ENCODE peak calls at places on chromosome 7, in nine cellular contexts. Y, V, U, F, W, K, Q, E and A are unnamed samples. For H3K4me1, the result is how much of the 10 kb centered on the place peaks cover.

GRCh38 chr7:93551063-93551895 is 23.2 kb downstream of the CALCR start:
- DNase-seq in U (peak), F (peak), Y (no peak), W (peak), K (peak), V (peak), E (no peak), Q (no peak), A (peak)

GRCh38 chr7:106064836-106065559 is 47.1 kb downstream of the SYPL1 start:
- DNase-seq in V (peak), Y (peak), K (peak), U (peak), F (peak), W (no peak), Q (peak), E (peak), A (peak)

GRCh38 chr7:156470399-156471320 is 169.9 kb upstream of the RNF32 start:
- DNase-seq in F (no peak), V (no peak), Q (no peak), Y (no peak), K (no peak), E (no peak), W (no peak), U (no peak), A (no peak)

GRCh38 chr7:116180302-116180701 is 30.0 kb upstream of the TES start:
- DNase-seq in F (peak), V (peak), K (peak), W (peak), Y (no peak), E (no peak), Q (no peak), U (peak), A (peak)

GRCh38 chr7:151686826-151687225 is 167.1 kb upstream of the RHEB start:
- DNase-seq in U (no peak), Y (no peak), E (no peak), W (no peak), K (no peak), F (no peak), Q (no peak), V (no peak), A (no peak)

GRCh38 chr7:116984917-116985316 is 31.6 kb downstream of the ST7 start:
- DNase-seq in W (no peak), E (no peak), Q (no peak), Y (no peak), U (peak), F (no peak), K (peak), V (peak), A (peak)

GRCh38 chr7:18577096-18577771 is 81.7 kb downstream of the HDAC9 start:
- DNase-seq in E (no peak), K (no peak), U (no peak), Q (no peak), W (no peak), V (no peak), F (no peak), Y (no peak), A (no peak)

GRCh38 chr7:117202511-117202910 is 120.3 kb downstream of the WNT2 start:
- DNase-seq in V (no peak), Y (no peak), E (no peak), K (no peak), Q (no peak), F (no peak), W (no peak), U (peak), A (no peak)

GRCh38 chr7:2033586-2034135 is 199.1 kb downstream of the MAD1L1 start:
- DNase-seq in V (no peak), Y (peak), E (peak), U (no peak), W (no peak), Q (no peak), K (no peak), F (no peak), A (no peak)

GRCh38 chr7:66082886-66083415 is 7.3 kb downstream of the ASL start:
- DNase-seq in E (no peak), F (no peak), W (no peak), V (no peak), Q (no peak), K (no peak), Y (no peak), U (no peak), A (no peak)

GRCh38 chr7:506391-506831 is 13.2 kb downstream of the PDGFA start:
- DNase-seq in W (no peak), E (peak), F (no peak), Y (peak), U (no peak), V (no peak), K (no peak), Q (peak), A (no peak)

GRCh38 chr7:133702903-133703302 is 424.2 kb upstream of the LRGUK start:
- DNase-seq in F (no peak), K (no peak), Q (no peak), E (no peak), W (no peak), Y (no peak), U (no peak), V (no peak), A (no peak)

GRCh38 chr7:43479042-43479441 is 103.9 kb upstream of the STK17A start:
- DNase-seq in U (peak), Q (no peak), V (no peak), K (peak), F (no peak), E (no peak), Y (no peak), W (no peak), A (no peak)

GRCh38 chr7:29239638-29240037 is 45.1 kb downstream of the CHN2 start:
- DNase-seq in K (no peak), Y (no peak), V (peak), E (no peak), W (no peak), Q (no peak), F (no peak), U (peak), A (no peak)

GRCh38 chr7:157016352-157017041 is 6.0 kb upstream of the MNX1 start:
- DNase-seq in F (no peak), Q (no peak), W (no peak), U (no peak), V (no peak), Y (no peak), E (no peak), K (no peak), A (no peak)

GRCh38 chr7:112985377-112985987 is 101.1 kb downstream of the GPR85 start:
- DNase-seq in U (peak), W (no peak), F (no peak), Q (peak), Y (no peak), K (no peak), V (no peak), E (no peak), A (no peak)

GRCh38 chr7:26155531-26156375 is 3.8 kb downstream of the NFE2L3 start:
- DNase-seq in V (no peak), F (no peak), W (no peak), E (no peak), K (peak), Y (no peak), U (peak), Q (no peak), A (peak)

GRCh38 chr7:81525901-81526300 is 243.9 kb downstream of the HGF start:
- DNase-seq in Y (no peak), K (no peak), Q (no peak), U (no peak), V (no peak), F (no peak), W (no peak), E (no peak), A (no peak)

GRCh38 chr7:151131622-151132293 is 35.7 kb downstream of the GBX1 start:
- DNase-seq in Q (no peak), K (no peak), E (no peak), V (no peak), Y (peak), W (no peak), F (no peak), U (no peak), A (no peak)

GRCh38 chr7:71272509-71273214 is 140.7 kb downstream of the GALNT17 start:
- DNase-seq in U (no peak), Y (no peak), K (no peak), Q (no peak), E (no peak), W (no peak), F (no peak), V (no peak), A (no peak)

GRCh38 chr7:137453356-137453755 is 109.8 kb upstream of the PTN start:
- DNase-seq in U (no peak), K (no peak), V (no peak), W (no peak), E (no peak), Q (no peak), Y (no peak), F (no peak), A (no peak)

GRCh38 chr7:140654661-140655060 is 14.0 kb upstream of the DENND2A start:
- DNase-seq in W (no peak), K (no peak), Q (peak), V (no peak), Y (no peak), F (no peak), E (no peak), U (no peak), A (no peak)

GRCh38 chr7:78769551-78770101 is 683.8 kb downstream of the MAGI2 start:
- DNase-seq in Q (no peak), K (no peak), E (no peak), U (no peak), Y (no peak), F (no peak), W (peak), V (no peak), A (no peak)

GRCh38 chr7:139734395-139734794 is 43.4 kb downstream of the HIPK2 start:
- DNase-seq in W (no peak), V (no peak), Q (no peak), K (no peak), E (no peak), Y (no peak), U (peak), F (no peak), A (peak)

GRCh38 chr7:47757946-47758371 is 176.0 kb upstream of the TNS3 start:
- DNase-seq in W (no peak), U (no peak), K (no peak), V (no peak), Q (no peak), F (no peak), Y (peak), E (peak), A (peak)

GRCh38 chr7:18504965-18505364 is 9.4 kb downstream of the HDAC9 start:
- DNase-seq in Y (no peak), W (no peak), K (no peak), F (no peak), V (no peak), Q (no peak), U (no peak), E (no peak), A (no peak)

GRCh38 chr7:27238979-27239779 is 3.4 kb upstream of the EVX1 start:
- DNase-seq in W (no peak), Y (no peak), V (no peak), K (no peak), U (no peak), F (no peak), E (no peak), Q (no peak), A (no peak)

GRCh38 chr7:134704827-134705226 is 58.2 kb downstream of the BPGM start:
- DNase-seq in V (no peak), W (no peak), Q (no peak), F (no peak), U (no peak), K (no peak), Y (no peak), E (no peak), A (no peak)

GRCh38 chr7:139730746-139731612 is 46.8 kb downstream of the HIPK2 start:
- DNase-seq in Y (peak), Q (no peak), K (no peak), W (no peak), U (peak), V (no peak), E (peak), F (no peak), A (no peak)

GRCh38 chr7:117005449-117005848 is 52.1 kb downstream of the ST7 start:
- DNase-seq in W (no peak), K (no peak), U (no peak), E (no peak), V (no peak), Q (no peak), Y (no peak), F (no peak), A (no peak)

GRCh38 chr7:23373151-23374004 is 74.2 kb downstream of the MALSU1 start:
- DNase-seq in V (no peak), K (no peak), Y (no peak), F (no peak), W (no peak), E (no peak), U (peak), Q (no peak), A (no peak)

GRCh38 chr7:11469028-11469718 is 362.8 kb downstream of the THSD7A start:
- DNase-seq in W (no peak), U (no peak), Y (no peak), V (no peak), F (no peak), E (no peak), K (no peak), Q (no peak), A (no peak)

GRCh38 chr7:6658618-6659345 is 21.7 kb downstream of the ZNF316 start:
- DNase-seq in V (no peak), W (no peak), K (no peak), U (no peak), F (no peak), E (no peak), Q (no peak), Y (no peak), A (no peak)

GRCh38 chr7:105438254-105438653 is 49.5 kb upstream of the SRPK2 start:
- DNase-seq in Q (no peak), V (no peak), U (no peak), Y (no peak), F (no peak), W (no peak), E (no peak), K (no peak), A (no peak)

GRCh38 chr7:24349339-24349738 is 65.3 kb downstream of the NPY start:
- DNase-seq in E (no peak), Q (no peak), K (no peak), Y (no peak), V (no peak), U (no peak), F (no peak), W (no peak), A (no peak)

GRCh38 chr7:15560968-15561367 is 847 bp downstream of the AGMO start:
- DNase-seq in E (no peak), Y (no peak), U (no peak), W (no peak), F (no peak), K (no peak), V (no peak), Q (no peak), A (no peak)
- H3K27ac ChIP-seq in E (peak), Y (peak), U (no peak), W (no peak), F (no peak), K (no peak), V (peak), Q (peak), A (no peak)

GRCh38 chr7:55063036-55063435 is 44.2 kb downstream of the EGFR start:
- DNase-seq in K (no peak), W (no peak), F (no peak), U (no peak), E (no peak), V (no peak), Y (no peak), Q (no peak), A (no peak)

GRCh38 chr7:55065079-55065478 is 46.3 kb downstream of the EGFR start:
- DNase-seq in Y (no peak), F (peak), E (no peak), Q (peak), K (no peak), V (peak), U (peak), W (no peak), A (no peak)

GRCh38 chr7:55062106-55062499 is 43.3 kb downstream of the EGFR start:
- DNase-seq in U (no peak), W (no peak), Q (no peak), E (no peak), Y (no peak), K (no peak), V (no peak), F (no peak), A (no peak)

GRCh38 chr7:55065511-55066229 is 46.9 kb downstream of the EGFR start:
- DNase-seq in E (no peak), K (peak), V (peak), F (peak), W (no peak), U (peak), Y (no peak), Q (no peak), A (no peak)

GRCh38 chr7:55063633-55064032 is 44.8 kb downstream of the EGFR start:
- DNase-seq in V (no peak), Y (no peak), U (peak), E (no peak), W (no peak), F (no peak), K (no peak), Q (no peak), A (no peak)
- H3K4me1 ChIP-seq in V (half or more), Y (half or more), U (under half), E (under half), W (under half), F (half or more), K (under half), Q (half or more), A (under half)

GRCh38 chr7:129370812-129371211 is 63.4 kb upstream of the STRIP2 start:
- DNase-seq in V (no peak), Q (no peak), U (peak), Y (no peak), W (no peak), E (no peak), F (no peak), K (no peak), A (peak)

GRCh38 chr7:129367349-129367699 is 66.9 kb upstream of the STRIP2 start:
- DNase-seq in Q (no peak), V (no peak), E (no peak), Y (no peak), W (no peak), U (no peak), F (no peak), K (no peak), A (no peak)

GRCh38 chr7:129368389-129368986 is 65.7 kb upstream of the STRIP2 start:
- DNase-seq in V (no peak), Q (no peak), W (no peak), K (no peak), U (no peak), F (no peak), Y (no peak), E (no peak), A (no peak)

GRCh38 chr7:129362528-129362927 is 71.7 kb upstream of the STRIP2 start:
- DNase-seq in K (no peak), W (no peak), F (no peak), V (no peak), Y (no peak), U (no peak), E (no peak), Q (no peak), A (peak)

GRCh38 chr7:129367700-129368388 is 66.4 kb upstream of the STRIP2 start:
- DNase-seq in Y (peak), U (peak), K (peak), V (peak), E (peak), F (peak), Q (peak), W (peak), A (peak)
- H3K4me3 ChIP-seq in Y (peak), U (peak), K (no peak), V (no peak), E (no peak), F (no peak), Q (peak), W (no peak), A (peak)

DNA sequence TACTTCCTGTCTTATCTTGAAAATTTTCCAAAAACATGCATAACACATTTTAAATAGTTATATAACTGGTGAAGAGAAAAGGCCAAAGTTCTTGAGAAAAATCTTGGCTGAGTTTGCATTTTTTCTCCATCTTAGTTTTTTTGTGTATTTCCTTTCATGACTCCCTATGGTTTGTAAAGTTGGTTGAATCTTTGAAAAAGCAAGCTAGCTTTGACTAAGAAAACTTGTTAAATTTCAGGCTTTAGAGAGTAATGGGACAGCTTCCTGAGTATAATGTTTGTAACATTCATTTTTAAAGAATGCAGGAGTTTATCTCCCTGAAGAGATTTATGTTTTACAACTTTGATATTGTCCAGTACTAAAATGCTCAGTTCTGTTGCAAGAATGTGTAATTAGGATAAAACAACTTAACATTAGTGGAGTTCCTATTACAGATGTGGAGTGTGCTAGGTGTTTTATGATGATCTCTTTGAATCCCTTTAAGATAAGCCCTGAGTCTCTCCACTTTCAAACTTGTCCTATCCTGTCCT is 11.1 kb upstream of the HERPUD2 start:
- DNase-seq in E (no peak), Q (no peak), W (no peak), U (no peak), K (no peak), V (no peak), F (no peak), Y (no peak), A (no peak)
- H3K27ac ChIP-seq in E (no peak), Q (no peak), W (no peak), U (no peak), K (no peak), V (no peak), F (no peak), Y (peak), A (no peak)

GRCh38 chr7:76273503-76273902 is 29.0 kb upstream of the HSPB1 start:
- DNase-seq in Y (no peak), K (no peak), F (no peak), V (no peak), Q (no peak), U (no peak), W (no peak), E (no peak), A (no peak)
- H3K4me1 ChIP-seq in Y (under half), K (under half), F (under half), V (under half), Q (under half), U (under half), W (under half), E (under half), A (under half)

DNA sequence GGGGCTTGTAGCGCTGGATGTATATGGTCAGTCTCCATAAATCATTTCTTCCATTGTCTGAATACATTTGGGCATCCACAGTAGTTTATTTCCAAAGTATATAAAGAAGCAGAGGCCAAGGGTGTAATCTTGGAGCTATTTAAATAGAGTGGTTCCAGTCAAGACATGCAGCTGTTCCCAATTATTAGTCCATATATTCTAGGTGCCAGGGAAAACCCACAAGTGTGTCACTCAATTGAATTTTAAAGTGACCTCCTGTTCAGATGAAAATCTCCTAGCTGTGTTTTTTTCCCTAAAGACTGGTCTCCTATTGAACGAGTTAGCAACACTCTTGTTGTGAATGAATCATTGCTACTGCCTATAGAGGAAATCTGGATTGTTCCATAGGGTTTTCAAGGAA is 260.2 kb upstream of the BMPER start:
- DNase-seq in W (no peak), K (no peak), Q (no peak), U (no peak), V (no peak), Y (no peak), F (no peak), E (no peak), A (no peak)
- H3K4me3 ChIP-seq in W (no peak), K (no peak), Q (no peak), U (no peak), V (no peak), Y (no peak), F (no peak), E (no peak), A (no peak)

GRCh38 chr7:90736968-90737939 is 141.1 kb downstream of the CDK14 start:
- DNase-seq in Q (no peak), W (no peak), Y (no peak), E (no peak), U (no peak), V (no peak), K (no peak), F (no peak), A (peak)
- H3K27ac ChIP-seq in Q (no peak), W (no peak), Y (no peak), E (no peak), U (no peak), V (no peak), K (no peak), F (no peak), A (no peak)

DNA sequence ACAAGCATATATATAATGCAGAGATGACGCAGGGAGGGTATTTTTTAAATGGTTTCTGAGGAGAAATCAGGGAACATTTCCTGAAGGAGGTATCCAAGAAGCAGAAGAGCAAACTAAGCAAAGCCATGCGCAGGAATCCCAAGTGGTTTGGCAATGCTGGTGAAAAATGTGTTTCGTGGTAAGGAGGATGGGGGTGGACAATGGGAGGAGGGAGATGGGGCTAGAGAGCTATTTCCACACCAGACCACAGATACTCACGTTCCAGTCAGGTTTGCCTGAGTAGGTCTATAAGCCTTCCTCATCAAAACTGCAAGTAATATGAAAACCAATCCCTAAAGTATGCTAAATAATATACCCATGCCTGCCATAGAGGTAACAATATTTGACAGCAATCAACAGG is 223.7 kb upstream of the MKLN1 start:
- DNase-seq in Y (no peak), W (no peak), Q (no peak), K (no peak), V (no peak), U (peak), E (no peak), F (no peak), A (no peak)
- H3K4me1 ChIP-seq in Y (half or more), W (under half), Q (half or more), K (under half), V (under half), U (under half), E (under half), F (under half), A (under half)